ENCODE peak calls at places on chromosomes 2 and 18, in six cellular contexts. Y is A549, P is nephron progenitor cell, J is ovary, E is kidney epithelial cell, Z is Caco-2. R is an unnamed sample.

GRCh38 chr2:74526649-74527230 is 709 bp upstream of the DQX1 start:
- DNase-seq in P (no peak), E (no peak), Z (no peak), J (no peak), Y (no peak), R (no peak)

GRCh38 chr2:105396254-105397024 is 2.4 kb downstream of the FHL2 start:
- DNase-seq in Z (peak; percentile 75), J (peak; percentile 66), E (peak; percentile 88), Y (peak; percentile 89), P (no peak), R (no peak)

GRCh38 chr2:213980883-213981282 is 430.0 kb upstream of the VWC2L start:
- DNase-seq in Y (no peak), P (no peak), Z (no peak), E (no peak), J (no peak), R (no peak)

GRCh38 chr18:45457933-45458332 is 157.3 kb upstream of the SLC14A2 start:
- DNase-seq in J (no peak), Y (no peak), Z (no peak), P (no peak), E (no peak), R (no peak)

GRCh38 chr18:63439334-63439733 is 17.1 kb upstream of the VPS4B start:
- DNase-seq in Y (peak; percentile 68), Z (no peak), P (peak; percentile 50), E (no peak), J (peak; percentile 34), R (no peak)

GRCh38 chr18:57776354-57776753 is 26.8 kb downstream of the ATP8B1 start:
- DNase-seq in P (no peak), Y (no peak), Z (no peak), J (no peak), E (no peak), R (no peak)

GRCh38 chr2:182318466-182319309 is 108.1 kb downstream of the PDE1A start:
- DNase-seq in J (no peak), Z (no peak), Y (no peak), E (no peak), P (no peak), R (no peak)

GRCh38 chr2:109470121-109470921 is 143.4 kb downstream of the SEPTIN10 start:
- DNase-seq in J (no peak), Z (peak; percentile 58), E (peak; percentile 69), P (no peak), Y (peak; percentile 30), R (no peak)

GRCh38 chr2:28047698-28048097 is 157.2 kb downstream of the BABAM2 start:
- DNase-seq in J (no peak), Z (no peak), Y (no peak), E (no peak), P (no peak), R (no peak)

GRCh38 chr2:20487392-20488135 is 40.7 kb downstream of the RHOB start:
- DNase-seq in E (no peak), Y (no peak), Z (no peak), J (no peak), P (no peak), R (no peak)

GRCh38 chr2:212539145-212539880 is 711 bp upstream of the ERBB4 start:
- DNase-seq in Z (peak; percentile 35), Y (no peak), P (peak; percentile 26), J (no peak), E (no peak), R (peak; percentile 10)

DNA sequence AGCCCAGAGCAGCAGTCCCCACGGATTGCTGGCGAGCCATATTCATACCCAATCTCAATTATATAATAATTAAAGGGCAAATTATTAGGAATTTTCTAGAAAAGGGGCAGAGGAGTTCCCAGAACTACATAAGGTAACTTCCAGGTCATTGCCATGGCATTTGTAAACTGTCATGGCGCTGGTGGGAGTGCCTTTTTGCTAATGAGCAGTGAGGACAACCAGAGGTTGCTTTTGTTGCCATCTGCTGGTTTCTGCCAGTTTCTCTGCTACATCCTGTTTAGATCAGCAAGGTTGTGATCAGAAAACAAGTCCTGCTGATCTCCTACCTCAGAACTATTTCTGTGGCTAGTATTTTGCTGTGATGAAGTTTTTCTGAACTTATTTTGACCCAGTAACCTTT is 159.8 kb upstream of the PIEZO2 start:
- DNase-seq in J (no peak), Y (peak; percentile 42), Z (no peak), P (no peak), E (no peak), R (no peak)
- TF ChIP-seq CTCF in J (no peak), Y (no peak), Z (no peak), P (no peak), E (no peak), R (no peak)

DNA sequence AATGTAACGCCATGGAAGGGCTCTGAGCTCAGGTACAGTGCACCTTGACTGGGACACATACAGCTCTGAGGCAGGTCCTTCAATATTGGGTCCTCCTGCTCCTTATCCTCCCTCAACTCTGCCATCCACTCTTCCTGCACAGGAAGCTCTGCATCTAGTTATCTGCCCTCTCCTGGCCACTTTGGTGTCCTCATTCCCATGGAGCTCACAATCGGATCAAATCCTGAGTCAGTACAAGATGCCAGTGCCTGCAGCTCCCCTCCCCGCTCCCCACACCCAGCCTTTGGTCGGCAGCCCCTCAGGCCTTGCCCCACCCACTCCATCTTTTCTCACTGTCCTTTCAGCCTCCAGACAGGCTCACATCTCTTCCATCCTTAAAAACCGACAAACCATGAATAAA is 58.0 kb downstream of the LRRFIP1 start:
- DNase-seq in Y (peak; percentile 66), E (no peak), J (no peak), Z (no peak), P (no peak), R (no peak)
- TF ChIP-seq CTCF in Y (peak; percentile 34), E (peak; percentile 26), J (no peak), Z (no peak), P (no peak), R (peak; percentile 23)

DNA sequence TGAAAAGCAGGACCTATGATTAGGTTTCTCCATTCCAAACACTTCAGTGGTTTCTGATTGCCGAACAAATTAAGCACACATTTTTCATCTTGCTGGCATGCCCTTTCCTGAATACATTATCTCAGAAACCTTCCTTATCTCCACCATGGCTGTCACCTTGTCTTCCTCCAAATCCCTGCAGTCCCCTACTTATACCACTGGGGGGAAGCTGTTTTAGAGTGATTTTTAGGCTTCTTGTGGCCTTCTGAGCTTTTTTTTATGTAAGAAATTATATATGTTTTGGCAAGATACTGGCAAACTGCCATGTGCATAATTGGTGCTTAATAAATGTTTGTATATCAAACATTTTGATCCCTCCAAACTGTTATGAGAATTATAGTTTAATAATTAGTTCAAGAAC is 229.2 kb downstream of the MYT1L start:
- DNase-seq in Z (no peak), Y (peak; percentile 25), J (no peak), P (no peak), E (no peak), R (no peak)
- TF ChIP-seq CTCF in Z (peak; percentile 40), Y (no peak), J (no peak), P (peak; percentile 48), E (peak; percentile 26), R (peak; percentile 52)

GRCh38 chr2:135531231-135532197 is at the start of gene R3HDM1:
- DNase-seq in J (peak; percentile 99), P (peak; percentile 95), Y (peak; percentile 100), E (peak; percentile 99), Z (peak; percentile 99), R (peak; percentile 90)
- TF ChIP-seq CTCF in J (peak; percentile 6), P (no peak), Y (peak; percentile 18), E (peak; percentile 26), Z (peak; percentile 39), R (peak; percentile 38)

GRCh38 chr2:118309201-118310015 is 221.1 kb downstream of the INSIG2 start:
- DNase-seq in J (no peak), E (no peak), P (no peak), Z (no peak), Y (no peak), R (no peak)
- TF ChIP-seq CTCF in J (no peak), E (no peak), P (no peak), Z (no peak), Y (no peak), R (no peak)

GRCh38 chr18:48667276-48668254 is 128.7 kb downstream of the CTIF start:
- DNase-seq in Z (peak; percentile 52), E (peak; percentile 23), P (no peak), Y (peak; percentile 16), J (peak; percentile 17), R (no peak)
- TF ChIP-seq CTCF in Z (no peak), E (peak; percentile 40), P (peak; percentile 50), Y (peak; percentile 10), J (no peak), R (peak; percentile 58)

R was measured in progenitor cell of endocrine pancreas.